ENCODE peak calls at places on chromosomes 3 and 15, in five cellular contexts. L is T-helper 9 cell; M is nucleus accumbens; Q is activated T-cell treated with anti-CD3 and anti-CD28 coated beads, Interleukin-2, amount 50 U/mL, for 1 hour; J is RPMI8226. A is an unnamed sample.

GRCh38 chr3:134366221-134366927 is 7.9 kb downstream of the AMOTL2 start:
- DNase-seq in L (no peak), M (no peak), Q (no peak), J (no peak), A (no peak)

GRCh38 chr3:21620511-21621395 is 130.3 kb downstream of the ZNF385D start:
- DNase-seq in L (no peak), M (no peak), Q (no peak), J (no peak), A (no peak)

GRCh38 chr15:77742127-77742526 is 109.4 kb upstream of the LINGO1 start:
- DNase-seq in L (no peak), M (no peak), Q (no peak), J (no peak), A (no peak)

GRCh38 chr3:38049358-38050126 is 10.5 kb downstream of the DLEC1 start:
- DNase-seq in L (no peak), M (no peak), Q (no peak), J (no peak), A (no peak)

GRCh38 chr3:115040673-115041286 is 106.3 kb downstream of the ZBTB20 start:
- DNase-seq in L (peak; percentile 7), M (peak; percentile 21), Q (no peak), J (peak; percentile 40), A (peak; percentile 0)

GRCh38 chr15:79311901-79312553 is 1.1 kb downstream of the TMED3 start:
- DNase-seq in L (no peak), M (no peak), Q (no peak), J (peak; percentile 32), A (no peak)

GRCh38 chr3:126358038-126358815 is 1.0 kb upstream of the KLF15 start:
- DNase-seq in L (no peak), M (no peak), Q (no peak), J (peak; percentile 71), A (no peak)

GRCh38 chr3:184316792-184317191 is 2.4 kb downstream of the EIF4G1 start:
- DNase-seq in L (no peak), M (no peak), Q (no peak), J (peak; percentile 17), A (no peak)

A was measured in stimulated activated naive CD4-positive, alpha-beta T cell.